ENCODE peak calls at places on chromosome 3, in five cellular contexts. Q is B cell; X is fibroblast of villous mesenchyme; D is CD8-positive, alpha-beta T cell; U is fibroblast of the conjunctiva. V is an unnamed sample.

GRCh38 chr3:51519848-51520247 is 18.7 kb upstream of the RAD54L2 start:
- DNase-seq in Q (no peak), X (no peak), D (no peak), U (no peak), V (no peak)

GRCh38 chr3:124617177-124617576 is 113.1 kb upstream of the UMPS start:
- DNase-seq in Q (no peak), X (no peak), D (no peak), U (no peak), V (no peak)

GRCh38 chr3:13539285-13539625 is 9.7 kb upstream of the FBLN2 start:
- DNase-seq in Q (no peak), X (peak; percentile 76), D (no peak), U (no peak), V (no peak)

GRCh38 chr3:13040381-13041074 is 32.7 kb downstream of the IQSEC1 start:
- DNase-seq in Q (peak; percentile 70), X (no peak), D (peak; percentile 45), U (no peak), V (no peak)

GRCh38 chr3:196756738-196757137 is 17.1 kb downstream of the PAK2 start:
- DNase-seq in Q (no peak), X (no peak), D (no peak), U (no peak), V (no peak)

GRCh38 chr3:42839616-42840015 is 30.4 kb downstream of the ACKR2 start:
- DNase-seq in Q (peak; percentile 52), X (peak; percentile 71), D (peak; percentile 32), U (peak; percentile 55), V (peak; percentile 48)

GRCh38 chr3:143352850-143353550 is 233.4 kb downstream of the CHST2 start:
- DNase-seq in Q (peak; percentile 46), X (no peak), D (no peak), U (no peak), V (no peak)

GRCh38 chr3:138867996-138868395 is 33.3 kb upstream of the PIK3CB start:
- DNase-seq in Q (no peak), X (no peak), D (no peak), U (no peak), V (no peak)

GRCh38 chr3:100634493-100635272 is 25.3 kb downstream of the ADGRG7 start:
- DNase-seq in Q (no peak), X (peak; percentile 32), D (peak; percentile 6), U (no peak), V (peak; percentile 57)

GRCh38 chr3:73009750-73010149 is 13.1 kb downstream of the PPP4R2 start:
- DNase-seq in Q (no peak), X (no peak), D (no peak), U (no peak), V (no peak)

GRCh38 chr3:173502983-173503568 is 105.5 kb downstream of the NLGN1 start:
- DNase-seq in Q (no peak), X (peak; percentile 31), D (no peak), U (peak; percentile 20), V (no peak)

GRCh38 chr3:33482126-33482525 is 41.9 kb upstream of the UBP1 start:
- DNase-seq in Q (no peak), X (peak; percentile 40), D (no peak), U (peak; percentile 40), V (no peak)

GRCh38 chr3:39910135-39910534 is 100.7 kb downstream of the MYRIP start:
- DNase-seq in Q (no peak), X (no peak), D (no peak), U (no peak), V (no peak)

GRCh38 chr3:32410367-32411246 is 19.0 kb downstream of the CMTM7 start:
- DNase-seq in Q (no peak), X (no peak), D (no peak), U (no peak), V (no peak)

GRCh38 chr3:172846706-172847105 is 96.2 kb downstream of the ECT2 start:
- DNase-seq in Q (no peak), X (no peak), D (no peak), U (no peak), V (no peak)

GRCh38 chr3:41508063-41508696 is 308.9 kb downstream of the CTNNB1 start:
- DNase-seq in Q (no peak), X (no peak), D (no peak), U (no peak), V (no peak)

GRCh38 chr3:48637305-48637704 is 2.0 kb upstream of the SLC26A6 start:
- DNase-seq in Q (no peak), X (no peak), D (no peak), U (no peak), V (no peak)

GRCh38 chr3:179853176-179853575 is 183.6 kb downstream of the PEX5L start:
- DNase-seq in Q (no peak), X (peak; percentile 20), D (no peak), U (no peak), V (no peak)

GRCh38 chr3:36318584-36319200 is 61.6 kb upstream of the STAC start:
- DNase-seq in Q (no peak), X (peak; percentile 3), D (no peak), U (no peak), V (no peak)

GRCh38 chr3:186417791-186418190 is 55.8 kb upstream of the DGKG start:
- DNase-seq in Q (no peak), X (peak; percentile 48), D (no peak), U (peak; percentile 44), V (no peak)

GRCh38 chr3:72977463-72977862 is 19.1 kb upstream of the PPP4R2 start:
- DNase-seq in Q (no peak), X (no peak), D (no peak), U (no peak), V (no peak)

GRCh38 chr3:149667576-149667975 is 9.8 kb upstream of the WWTR1 start:
- DNase-seq in Q (no peak), X (no peak), D (no peak), U (no peak), V (no peak)